ENCODE peak calls at places on chromosomes 6 and 20, in nine cellular contexts. One of them, this sample, is unnamed.

GRCh38 chr20:62304331-62305148 is 1.7 kb downstream of the ADRM1 start:
- DNase-seq in KBM-7: no peak
- DNase-seq in stimulated activated CD8-positive, alpha-beta memory T cell treated with anti-CD3 and anti-CD28 coated beads, Interleukin-4, amount 100 ng/mL, for 24 hours: no peak
- DNase-seq in IMR-90: no peak
- DNase-seq in stimulated activated CD4-positive, alpha-beta T cell treated with anti-CD3 and anti-CD28 coated beads, Interleukin-2, amount 100 ng/mL, for 48 hours: no peak
- DNase-seq in stimulated activated naive CD8-positive, alpha-beta T cell treated with anti-CD3 and anti-CD28 coated beads, Interleukin-15, Interleukin-2, amounts not matched to agents 100 U/mL and 50 U/mL, for 24 hours: no peak
- DNase-seq in brain microvascular endothelial cell: no peak
- DNase-seq in RCC 7860: no peak
- DNase-seq in T-helper 17 cell: no peak
- DNase-seq in this sample: no peak

GRCh38 chr20:58702859-58703648 is 10.5 kb downstream of the NPEPL1 start:
- DNase-seq in KBM-7: no peak
- DNase-seq in stimulated activated CD8-positive, alpha-beta memory T cell treated with anti-CD3 and anti-CD28 coated beads, Interleukin-4, amount 100 ng/mL, for 24 hours: no peak
- DNase-seq in IMR-90: no peak
- DNase-seq in stimulated activated CD4-positive, alpha-beta T cell treated with anti-CD3 and anti-CD28 coated beads, Interleukin-2, amount 100 ng/mL, for 48 hours: no peak
- DNase-seq in stimulated activated naive CD8-positive, alpha-beta T cell treated with anti-CD3 and anti-CD28 coated beads, Interleukin-15, Interleukin-2, amounts not matched to agents 100 U/mL and 50 U/mL, for 24 hours: peak
- DNase-seq in brain microvascular endothelial cell: no peak
- DNase-seq in RCC 7860: no peak
- DNase-seq in T-helper 17 cell: no peak
- DNase-seq in this sample: no peak

GRCh38 chr6:3446197-3446596 is 10.7 kb downstream of the SLC22A23 start:
- DNase-seq in KBM-7: no peak
- DNase-seq in stimulated activated CD8-positive, alpha-beta memory T cell treated with anti-CD3 and anti-CD28 coated beads, Interleukin-4, amount 100 ng/mL, for 24 hours: no peak
- DNase-seq in IMR-90: no peak
- DNase-seq in stimulated activated CD4-positive, alpha-beta T cell treated with anti-CD3 and anti-CD28 coated beads, Interleukin-2, amount 100 ng/mL, for 48 hours: no peak
- DNase-seq in stimulated activated naive CD8-positive, alpha-beta T cell treated with anti-CD3 and anti-CD28 coated beads, Interleukin-15, Interleukin-2, amounts not matched to agents 100 U/mL and 50 U/mL, for 24 hours: no peak
- DNase-seq in brain microvascular endothelial cell: no peak
- DNase-seq in RCC 7860: no peak
- DNase-seq in T-helper 17 cell: no peak
- DNase-seq in this sample: no peak

GRCh38 chr20:37295595-37295994 is 6.1 kb downstream of the MANBAL start:
- DNase-seq in KBM-7: no peak
- DNase-seq in stimulated activated CD8-positive, alpha-beta memory T cell treated with anti-CD3 and anti-CD28 coated beads, Interleukin-4, amount 100 ng/mL, for 24 hours: no peak
- DNase-seq in IMR-90: no peak
- DNase-seq in stimulated activated CD4-positive, alpha-beta T cell treated with anti-CD3 and anti-CD28 coated beads, Interleukin-2, amount 100 ng/mL, for 48 hours: no peak
- DNase-seq in stimulated activated naive CD8-positive, alpha-beta T cell treated with anti-CD3 and anti-CD28 coated beads, Interleukin-15, Interleukin-2, amounts not matched to agents 100 U/mL and 50 U/mL, for 24 hours: no peak
- DNase-seq in brain microvascular endothelial cell: no peak
- DNase-seq in RCC 7860: peak
- DNase-seq in T-helper 17 cell: no peak
- DNase-seq in this sample: no peak

GRCh38 chr20:64044484-64045247 is 4.8 kb downstream of the SOX18 start:
- DNase-seq in KBM-7: no peak
- DNase-seq in stimulated activated CD8-positive, alpha-beta memory T cell treated with anti-CD3 and anti-CD28 coated beads, Interleukin-4, amount 100 ng/mL, for 24 hours: no peak
- DNase-seq in IMR-90: peak
- DNase-seq in stimulated activated CD4-positive, alpha-beta T cell treated with anti-CD3 and anti-CD28 coated beads, Interleukin-2, amount 100 ng/mL, for 48 hours: no peak
- DNase-seq in stimulated activated naive CD8-positive, alpha-beta T cell treated with anti-CD3 and anti-CD28 coated beads, Interleukin-15, Interleukin-2, amounts not matched to agents 100 U/mL and 50 U/mL, for 24 hours: no peak
- DNase-seq in brain microvascular endothelial cell: no peak
- DNase-seq in RCC 7860: peak
- DNase-seq in T-helper 17 cell: no peak
- DNase-seq in this sample: peak

GRCh38 chr6:13548500-13549210 is 25.7 kb upstream of the SIRT5 start:
- DNase-seq in KBM-7: no peak
- DNase-seq in stimulated activated CD8-positive, alpha-beta memory T cell treated with anti-CD3 and anti-CD28 coated beads, Interleukin-4, amount 100 ng/mL, for 24 hours: no peak
- DNase-seq in IMR-90: no peak
- DNase-seq in stimulated activated CD4-positive, alpha-beta T cell treated with anti-CD3 and anti-CD28 coated beads, Interleukin-2, amount 100 ng/mL, for 48 hours: no peak
- DNase-seq in stimulated activated naive CD8-positive, alpha-beta T cell treated with anti-CD3 and anti-CD28 coated beads, Interleukin-15, Interleukin-2, amounts not matched to agents 100 U/mL and 50 U/mL, for 24 hours: no peak
- DNase-seq in brain microvascular endothelial cell: no peak
- DNase-seq in RCC 7860: no peak
- DNase-seq in T-helper 17 cell: no peak
- DNase-seq in this sample: no peak

GRCh38 chr6:88858455-88858854 is 105.0 kb downstream of the RNGTT start:
- DNase-seq in KBM-7: no peak
- DNase-seq in stimulated activated CD8-positive, alpha-beta memory T cell treated with anti-CD3 and anti-CD28 coated beads, Interleukin-4, amount 100 ng/mL, for 24 hours: no peak
- DNase-seq in IMR-90: no peak
- DNase-seq in stimulated activated CD4-positive, alpha-beta T cell treated with anti-CD3 and anti-CD28 coated beads, Interleukin-2, amount 100 ng/mL, for 48 hours: no peak
- DNase-seq in stimulated activated naive CD8-positive, alpha-beta T cell treated with anti-CD3 and anti-CD28 coated beads, Interleukin-15, Interleukin-2, amounts not matched to agents 100 U/mL and 50 U/mL, for 24 hours: no peak
- DNase-seq in brain microvascular endothelial cell: no peak
- DNase-seq in RCC 7860: no peak
- DNase-seq in T-helper 17 cell: no peak
- DNase-seq in this sample: no peak

GRCh38 chr6:44265003-44265842 is at the start of gene NFKBIE:
- DNase-seq in KBM-7: peak
- DNase-seq in stimulated activated CD8-positive, alpha-beta memory T cell treated with anti-CD3 and anti-CD28 coated beads, Interleukin-4, amount 100 ng/mL, for 24 hours: peak
- DNase-seq in IMR-90: peak
- DNase-seq in stimulated activated CD4-positive, alpha-beta T cell treated with anti-CD3 and anti-CD28 coated beads, Interleukin-2, amount 100 ng/mL, for 48 hours: peak
- DNase-seq in stimulated activated naive CD8-positive, alpha-beta T cell treated with anti-CD3 and anti-CD28 coated beads, Interleukin-15, Interleukin-2, amounts not matched to agents 100 U/mL and 50 U/mL, for 24 hours: peak
- DNase-seq in brain microvascular endothelial cell: peak
- DNase-seq in RCC 7860: peak
- DNase-seq in T-helper 17 cell: peak
- DNase-seq in this sample: peak

GRCh38 chr20:47113362-47114118 is 218.9 kb downstream of the EYA2 start:
- DNase-seq in KBM-7: no peak
- DNase-seq in stimulated activated CD8-positive, alpha-beta memory T cell treated with anti-CD3 and anti-CD28 coated beads, Interleukin-4, amount 100 ng/mL, for 24 hours: no peak
- DNase-seq in IMR-90: peak
- DNase-seq in stimulated activated CD4-positive, alpha-beta T cell treated with anti-CD3 and anti-CD28 coated beads, Interleukin-2, amount 100 ng/mL, for 48 hours: no peak
- DNase-seq in stimulated activated naive CD8-positive, alpha-beta T cell treated with anti-CD3 and anti-CD28 coated beads, Interleukin-15, Interleukin-2, amounts not matched to agents 100 U/mL and 50 U/mL, for 24 hours: no peak
- DNase-seq in brain microvascular endothelial cell: no peak
- DNase-seq in RCC 7860: peak
- DNase-seq in T-helper 17 cell: no peak
- DNase-seq in this sample: no peak

GRCh38 chr6:141212296-141212695 is 920.4 kb upstream of the GJE1 start:
- DNase-seq in KBM-7: no peak
- DNase-seq in stimulated activated CD8-positive, alpha-beta memory T cell treated with anti-CD3 and anti-CD28 coated beads, Interleukin-4, amount 100 ng/mL, for 24 hours: no peak
- DNase-seq in IMR-90: no peak
- DNase-seq in stimulated activated CD4-positive, alpha-beta T cell treated with anti-CD3 and anti-CD28 coated beads, Interleukin-2, amount 100 ng/mL, for 48 hours: no peak
- DNase-seq in stimulated activated naive CD8-positive, alpha-beta T cell treated with anti-CD3 and anti-CD28 coated beads, Interleukin-15, Interleukin-2, amounts not matched to agents 100 U/mL and 50 U/mL, for 24 hours: no peak
- DNase-seq in brain microvascular endothelial cell: no peak
- DNase-seq in RCC 7860: no peak
- DNase-seq in T-helper 17 cell: no peak
- DNase-seq in this sample: no peak

GRCh38 chr6:55913213-55914195 is 38.1 kb upstream of the BMP5 start:
- DNase-seq in KBM-7: no peak
- DNase-seq in stimulated activated CD8-positive, alpha-beta memory T cell treated with anti-CD3 and anti-CD28 coated beads, Interleukin-4, amount 100 ng/mL, for 24 hours: no peak
- DNase-seq in IMR-90: peak
- DNase-seq in stimulated activated CD4-positive, alpha-beta T cell treated with anti-CD3 and anti-CD28 coated beads, Interleukin-2, amount 100 ng/mL, for 48 hours: no peak
- DNase-seq in stimulated activated naive CD8-positive, alpha-beta T cell treated with anti-CD3 and anti-CD28 coated beads, Interleukin-15, Interleukin-2, amounts not matched to agents 100 U/mL and 50 U/mL, for 24 hours: no peak
- DNase-seq in brain microvascular endothelial cell: no peak
- DNase-seq in RCC 7860: no peak
- DNase-seq in T-helper 17 cell: no peak
- DNase-seq in this sample: peak

GRCh38 chr6:24385536-24386269 is 17.0 kb upstream of the MRS2 start:
- DNase-seq in KBM-7: no peak
- DNase-seq in stimulated activated CD8-positive, alpha-beta memory T cell treated with anti-CD3 and anti-CD28 coated beads, Interleukin-4, amount 100 ng/mL, for 24 hours: no peak
- DNase-seq in IMR-90: no peak
- DNase-seq in stimulated activated CD4-positive, alpha-beta T cell treated with anti-CD3 and anti-CD28 coated beads, Interleukin-2, amount 100 ng/mL, for 48 hours: no peak
- DNase-seq in stimulated activated naive CD8-positive, alpha-beta T cell treated with anti-CD3 and anti-CD28 coated beads, Interleukin-15, Interleukin-2, amounts not matched to agents 100 U/mL and 50 U/mL, for 24 hours: no peak
- DNase-seq in brain microvascular endothelial cell: no peak
- DNase-seq in RCC 7860: peak
- DNase-seq in T-helper 17 cell: no peak
- DNase-seq in this sample: no peak

GRCh38 chr6:54431466-54431865 is 123.2 kb downstream of the TINAG start:
- DNase-seq in KBM-7: no peak
- DNase-seq in stimulated activated CD8-positive, alpha-beta memory T cell treated with anti-CD3 and anti-CD28 coated beads, Interleukin-4, amount 100 ng/mL, for 24 hours: no peak
- DNase-seq in IMR-90: peak
- DNase-seq in stimulated activated CD4-positive, alpha-beta T cell treated with anti-CD3 and anti-CD28 coated beads, Interleukin-2, amount 100 ng/mL, for 48 hours: no peak
- DNase-seq in stimulated activated naive CD8-positive, alpha-beta T cell treated with anti-CD3 and anti-CD28 coated beads, Interleukin-15, Interleukin-2, amounts not matched to agents 100 U/mL and 50 U/mL, for 24 hours: no peak
- DNase-seq in brain microvascular endothelial cell: no peak
- DNase-seq in RCC 7860: no peak
- DNase-seq in T-helper 17 cell: no peak
- DNase-seq in this sample: no peak

GRCh38 chr6:90646936-90647335 is 60.1 kb upstream of the MAP3K7 start:
- DNase-seq in KBM-7: no peak
- DNase-seq in stimulated activated CD8-positive, alpha-beta memory T cell treated with anti-CD3 and anti-CD28 coated beads, Interleukin-4, amount 100 ng/mL, for 24 hours: no peak
- DNase-seq in IMR-90: peak
- DNase-seq in stimulated activated CD4-positive, alpha-beta T cell treated with anti-CD3 and anti-CD28 coated beads, Interleukin-2, amount 100 ng/mL, for 48 hours: no peak
- DNase-seq in stimulated activated naive CD8-positive, alpha-beta T cell treated with anti-CD3 and anti-CD28 coated beads, Interleukin-15, Interleukin-2, amounts not matched to agents 100 U/mL and 50 U/mL, for 24 hours: no peak
- DNase-seq in brain microvascular endothelial cell: no peak
- DNase-seq in RCC 7860: no peak
- DNase-seq in T-helper 17 cell: no peak
- DNase-seq in this sample: no peak

GRCh38 chr6:145137425-145137824 is 597.9 kb downstream of the EPM2A start:
- DNase-seq in KBM-7: no peak
- DNase-seq in stimulated activated CD8-positive, alpha-beta memory T cell treated with anti-CD3 and anti-CD28 coated beads, Interleukin-4, amount 100 ng/mL, for 24 hours: no peak
- DNase-seq in IMR-90: peak
- DNase-seq in stimulated activated CD4-positive, alpha-beta T cell treated with anti-CD3 and anti-CD28 coated beads, Interleukin-2, amount 100 ng/mL, for 48 hours: no peak
- DNase-seq in stimulated activated naive CD8-positive, alpha-beta T cell treated with anti-CD3 and anti-CD28 coated beads, Interleukin-15, Interleukin-2, amounts not matched to agents 100 U/mL and 50 U/mL, for 24 hours: no peak
- DNase-seq in brain microvascular endothelial cell: peak
- DNase-seq in RCC 7860: no peak
- DNase-seq in T-helper 17 cell: no peak
- DNase-seq in this sample: no peak

GRCh38 chr6:150492507-150492906 is 107.2 kb upstream of the PLEKHG1 start:
- DNase-seq in KBM-7: no peak
- DNase-seq in stimulated activated CD8-positive, alpha-beta memory T cell treated with anti-CD3 and anti-CD28 coated beads, Interleukin-4, amount 100 ng/mL, for 24 hours: no peak
- DNase-seq in IMR-90: no peak
- DNase-seq in stimulated activated CD4-positive, alpha-beta T cell treated with anti-CD3 and anti-CD28 coated beads, Interleukin-2, amount 100 ng/mL, for 48 hours: no peak
- DNase-seq in stimulated activated naive CD8-positive, alpha-beta T cell treated with anti-CD3 and anti-CD28 coated beads, Interleukin-15, Interleukin-2, amounts not matched to agents 100 U/mL and 50 U/mL, for 24 hours: no peak
- DNase-seq in brain microvascular endothelial cell: no peak
- DNase-seq in RCC 7860: peak
- DNase-seq in T-helper 17 cell: no peak
- DNase-seq in this sample: no peak

GRCh38 chr6:21508753-21509152 is 84.8 kb upstream of the SOX4 start:
- DNase-seq in KBM-7: no peak
- DNase-seq in stimulated activated CD8-positive, alpha-beta memory T cell treated with anti-CD3 and anti-CD28 coated beads, Interleukin-4, amount 100 ng/mL, for 24 hours: no peak
- DNase-seq in IMR-90: no peak
- DNase-seq in stimulated activated CD4-positive, alpha-beta T cell treated with anti-CD3 and anti-CD28 coated beads, Interleukin-2, amount 100 ng/mL, for 48 hours: no peak
- DNase-seq in stimulated activated naive CD8-positive, alpha-beta T cell treated with anti-CD3 and anti-CD28 coated beads, Interleukin-15, Interleukin-2, amounts not matched to agents 100 U/mL and 50 U/mL, for 24 hours: no peak
- DNase-seq in brain microvascular endothelial cell: no peak
- DNase-seq in RCC 7860: no peak
- DNase-seq in T-helper 17 cell: no peak
- DNase-seq in this sample: no peak

GRCh38 chr20:46688151-46689081 is 828 bp downstream of the TP53RK start:
- DNase-seq in KBM-7: no peak
- DNase-seq in stimulated activated CD8-positive, alpha-beta memory T cell treated with anti-CD3 and anti-CD28 coated beads, Interleukin-4, amount 100 ng/mL, for 24 hours: no peak
- DNase-seq in IMR-90: peak
- DNase-seq in stimulated activated CD4-positive, alpha-beta T cell treated with anti-CD3 and anti-CD28 coated beads, Interleukin-2, amount 100 ng/mL, for 48 hours: no peak
- DNase-seq in stimulated activated naive CD8-positive, alpha-beta T cell treated with anti-CD3 and anti-CD28 coated beads, Interleukin-15, Interleukin-2, amounts not matched to agents 100 U/mL and 50 U/mL, for 24 hours: no peak
- DNase-seq in brain microvascular endothelial cell: peak
- DNase-seq in RCC 7860: no peak
- DNase-seq in T-helper 17 cell: no peak
- DNase-seq in this sample: peak

GRCh38 chr6:28003661-28004060 is 46.6 kb downstream of the OR2B6 start:
- DNase-seq in KBM-7: no peak
- DNase-seq in stimulated activated CD8-positive, alpha-beta memory T cell treated with anti-CD3 and anti-CD28 coated beads, Interleukin-4, amount 100 ng/mL, for 24 hours: no peak
- DNase-seq in IMR-90: no peak
- DNase-seq in stimulated activated CD4-positive, alpha-beta T cell treated with anti-CD3 and anti-CD28 coated beads, Interleukin-2, amount 100 ng/mL, for 48 hours: no peak
- DNase-seq in stimulated activated naive CD8-positive, alpha-beta T cell treated with anti-CD3 and anti-CD28 coated beads, Interleukin-15, Interleukin-2, amounts not matched to agents 100 U/mL and 50 U/mL, for 24 hours: no peak
- DNase-seq in brain microvascular endothelial cell: no peak
- DNase-seq in RCC 7860: no peak
- DNase-seq in T-helper 17 cell: no peak
- DNase-seq in this sample: no peak

GRCh38 chr6:43687437-43688347 is at the start of gene MRPS18A:
- DNase-seq in KBM-7: peak
- DNase-seq in stimulated activated CD8-positive, alpha-beta memory T cell treated with anti-CD3 and anti-CD28 coated beads, Interleukin-4, amount 100 ng/mL, for 24 hours: peak
- DNase-seq in IMR-90: peak
- DNase-seq in stimulated activated CD4-positive, alpha-beta T cell treated with anti-CD3 and anti-CD28 coated beads, Interleukin-2, amount 100 ng/mL, for 48 hours: peak
- DNase-seq in stimulated activated naive CD8-positive, alpha-beta T cell treated with anti-CD3 and anti-CD28 coated beads, Interleukin-15, Interleukin-2, amounts not matched to agents 100 U/mL and 50 U/mL, for 24 hours: peak
- DNase-seq in brain microvascular endothelial cell: peak
- DNase-seq in RCC 7860: peak
- DNase-seq in T-helper 17 cell: peak
- DNase-seq in this sample: peak

GRCh38 chr6:135212020-135212806 is 31.1 kb downstream of the MYB start:
- DNase-seq in KBM-7: peak
- DNase-seq in stimulated activated CD8-positive, alpha-beta memory T cell treated with anti-CD3 and anti-CD28 coated beads, Interleukin-4, amount 100 ng/mL, for 24 hours: no peak
- DNase-seq in IMR-90: peak
- DNase-seq in stimulated activated CD4-positive, alpha-beta T cell treated with anti-CD3 and anti-CD28 coated beads, Interleukin-2, amount 100 ng/mL, for 48 hours: no peak
- DNase-seq in stimulated activated naive CD8-positive, alpha-beta T cell treated with anti-CD3 and anti-CD28 coated beads, Interleukin-15, Interleukin-2, amounts not matched to agents 100 U/mL and 50 U/mL, for 24 hours: peak
- DNase-seq in brain microvascular endothelial cell: no peak
- DNase-seq in RCC 7860: no peak
- DNase-seq in T-helper 17 cell: no peak
- DNase-seq in this sample: peak

GRCh38 chr6:30171677-30172471 is 8.5 kb downstream of the TRIM15 start:
- DNase-seq in KBM-7: no peak
- DNase-seq in stimulated activated CD8-positive, alpha-beta memory T cell treated with anti-CD3 and anti-CD28 coated beads, Interleukin-4, amount 100 ng/mL, for 24 hours: no peak
- DNase-seq in IMR-90: no peak
- DNase-seq in stimulated activated CD4-positive, alpha-beta T cell treated with anti-CD3 and anti-CD28 coated beads, Interleukin-2, amount 100 ng/mL, for 48 hours: no peak
- DNase-seq in stimulated activated naive CD8-positive, alpha-beta T cell treated with anti-CD3 and anti-CD28 coated beads, Interleukin-15, Interleukin-2, amounts not matched to agents 100 U/mL and 50 U/mL, for 24 hours: peak
- DNase-seq in brain microvascular endothelial cell: peak
- DNase-seq in RCC 7860: no peak
- DNase-seq in T-helper 17 cell: no peak
- DNase-seq in this sample: no peak

GRCh38 chr20:36179170-36179945 is 24.8 kb downstream of the EPB41L1 start:
- DNase-seq in KBM-7: no peak
- DNase-seq in stimulated activated CD8-positive, alpha-beta memory T cell treated with anti-CD3 and anti-CD28 coated beads, Interleukin-4, amount 100 ng/mL, for 24 hours: no peak
- DNase-seq in IMR-90: no peak
- DNase-seq in stimulated activated CD4-positive, alpha-beta T cell treated with anti-CD3 and anti-CD28 coated beads, Interleukin-2, amount 100 ng/mL, for 48 hours: no peak
- DNase-seq in stimulated activated naive CD8-positive, alpha-beta T cell treated with anti-CD3 and anti-CD28 coated beads, Interleukin-15, Interleukin-2, amounts not matched to agents 100 U/mL and 50 U/mL, for 24 hours: no peak
- DNase-seq in brain microvascular endothelial cell: no peak
- DNase-seq in RCC 7860: no peak
- DNase-seq in T-helper 17 cell: no peak
- DNase-seq in this sample: no peak

GRCh38 chr6:143592335-143592734 is 80.8 kb upstream of the FUCA2 start:
- DNase-seq in KBM-7: peak
- DNase-seq in stimulated activated CD8-positive, alpha-beta memory T cell treated with anti-CD3 and anti-CD28 coated beads, Interleukin-4, amount 100 ng/mL, for 24 hours: no peak
- DNase-seq in IMR-90: no peak
- DNase-seq in stimulated activated CD4-positive, alpha-beta T cell treated with anti-CD3 and anti-CD28 coated beads, Interleukin-2, amount 100 ng/mL, for 48 hours: no peak
- DNase-seq in stimulated activated naive CD8-positive, alpha-beta T cell treated with anti-CD3 and anti-CD28 coated beads, Interleukin-15, Interleukin-2, amounts not matched to agents 100 U/mL and 50 U/mL, for 24 hours: no peak
- DNase-seq in brain microvascular endothelial cell: no peak
- DNase-seq in RCC 7860: no peak
- DNase-seq in T-helper 17 cell: no peak
- DNase-seq in this sample: no peak

GRCh38 chr6:38673397-38674165 is 29.4 kb downstream of the GLO1 start:
- DNase-seq in KBM-7: peak
- DNase-seq in stimulated activated CD8-positive, alpha-beta memory T cell treated with anti-CD3 and anti-CD28 coated beads, Interleukin-4, amount 100 ng/mL, for 24 hours: no peak
- DNase-seq in IMR-90: no peak
- DNase-seq in stimulated activated CD4-positive, alpha-beta T cell treated with anti-CD3 and anti-CD28 coated beads, Interleukin-2, amount 100 ng/mL, for 48 hours: peak
- DNase-seq in stimulated activated naive CD8-positive, alpha-beta T cell treated with anti-CD3 and anti-CD28 coated beads, Interleukin-15, Interleukin-2, amounts not matched to agents 100 U/mL and 50 U/mL, for 24 hours: peak
- DNase-seq in brain microvascular endothelial cell: no peak
- DNase-seq in RCC 7860: no peak
- DNase-seq in T-helper 17 cell: no peak
- DNase-seq in this sample: no peak

GRCh38 chr6:118344014-118344670 is 204.0 kb upstream of the PLN start:
- DNase-seq in KBM-7: no peak
- DNase-seq in stimulated activated CD8-positive, alpha-beta memory T cell treated with anti-CD3 and anti-CD28 coated beads, Interleukin-4, amount 100 ng/mL, for 24 hours: no peak
- DNase-seq in IMR-90: peak
- DNase-seq in stimulated activated CD4-positive, alpha-beta T cell treated with anti-CD3 and anti-CD28 coated beads, Interleukin-2, amount 100 ng/mL, for 48 hours: no peak
- DNase-seq in stimulated activated naive CD8-positive, alpha-beta T cell treated with anti-CD3 and anti-CD28 coated beads, Interleukin-15, Interleukin-2, amounts not matched to agents 100 U/mL and 50 U/mL, for 24 hours: no peak
- DNase-seq in brain microvascular endothelial cell: no peak
- DNase-seq in RCC 7860: no peak
- DNase-seq in T-helper 17 cell: no peak
- DNase-seq in this sample: no peak